ENCODE peak calls at places on chromosomes 2 and 18, in five cellular contexts. One of them, this sample, is unnamed.

GRCh38 chr2:24048662-24049484 is 668 bp upstream of the FKBP1B start:
- DNase-seq in GM12865: no peak
- DNase-seq in heart right ventricle: no peak
- DNase-seq in activated B cell treated with CpG ODN at 0.5 μM for 24 hours: no peak
- DNase-seq in adrenal gland: no peak
- DNase-seq in this sample: no peak

GRCh38 chr2:42252464-42252863 is 83.3 kb downstream of the EML4 start:
- DNase-seq in activated B cell treated with CpG ODN at 0.5 μM for 24 hours: no peak
- DNase-seq in heart right ventricle: no peak
- DNase-seq in GM12865: no peak
- DNase-seq in adrenal gland: no peak
- DNase-seq in this sample: no peak

GRCh38 chr18:37476182-37476581 is 89.4 kb downstream of the CELF4 start:
- DNase-seq in heart right ventricle: no peak
- DNase-seq in adrenal gland: no peak
- DNase-seq in GM12865: peak
- DNase-seq in activated B cell treated with CpG ODN at 0.5 μM for 24 hours: no peak
- DNase-seq in this sample: peak

GRCh38 chr2:182015334-182016109 is 29.9 kb downstream of the PPP1R1C start:
- DNase-seq in activated B cell treated with CpG ODN at 0.5 μM for 24 hours: no peak
- DNase-seq in heart right ventricle: no peak
- DNase-seq in GM12865: no peak
- DNase-seq in adrenal gland: no peak
- DNase-seq in this sample: no peak

GRCh38 chr2:207139551-207139950 is 26.2 kb downstream of the KLF7 start:
- DNase-seq in GM12865: no peak
- DNase-seq in adrenal gland: no peak
- DNase-seq in heart right ventricle: no peak
- DNase-seq in activated B cell treated with CpG ODN at 0.5 μM for 24 hours: no peak
- DNase-seq in this sample: no peak

GRCh38 chr2:9400268-9401058 is 22.9 kb downstream of the ITGB1BP1 start:
- DNase-seq in heart right ventricle: no peak
- DNase-seq in adrenal gland: no peak
- DNase-seq in GM12865: no peak
- DNase-seq in activated B cell treated with CpG ODN at 0.5 μM for 24 hours: no peak
- DNase-seq in this sample: no peak

GRCh38 chr2:99337931-99338580 is 867 bp downstream of the EIF5B start:
- DNase-seq in GM12865: peak
- DNase-seq in adrenal gland: no peak
- DNase-seq in activated B cell treated with CpG ODN at 0.5 μM for 24 hours: no peak
- DNase-seq in heart right ventricle: no peak
- DNase-seq in this sample: no peak

GRCh38 chr2:154740360-154740759 is 41.9 kb downstream of the KCNJ3 start:
- DNase-seq in heart right ventricle: no peak
- DNase-seq in adrenal gland: no peak
- DNase-seq in GM12865: no peak
- DNase-seq in activated B cell treated with CpG ODN at 0.5 μM for 24 hours: no peak
- DNase-seq in this sample: no peak

GRCh38 chr18:70419526-70419925 is 130.7 kb downstream of the SOCS6 start:
- DNase-seq in adrenal gland: no peak
- DNase-seq in heart right ventricle: no peak
- DNase-seq in GM12865: no peak
- DNase-seq in activated B cell treated with CpG ODN at 0.5 μM for 24 hours: no peak
- DNase-seq in this sample: no peak

GRCh38 chr2:138536302-138536701 is 34.7 kb downstream of the SPOPL start:
- DNase-seq in adrenal gland: no peak
- DNase-seq in GM12865: peak
- DNase-seq in heart right ventricle: no peak
- DNase-seq in activated B cell treated with CpG ODN at 0.5 μM for 24 hours: no peak
- DNase-seq in this sample: no peak

GRCh38 chr2:127400897-127401756 is 13.4 kb upstream of the MAP3K2 start:
- DNase-seq in GM12865: no peak
- DNase-seq in heart right ventricle: no peak
- DNase-seq in adrenal gland: no peak
- DNase-seq in activated B cell treated with CpG ODN at 0.5 μM for 24 hours: no peak
- DNase-seq in this sample: no peak

GRCh38 chr18:75128911-75129716 is 79.8 kb downstream of the PTGR3 start:
- DNase-seq in adrenal gland: no peak
- DNase-seq in activated B cell treated with CpG ODN at 0.5 μM for 24 hours: no peak
- DNase-seq in heart right ventricle: no peak
- DNase-seq in GM12865: no peak
- DNase-seq in this sample: peak

GRCh38 chr2:130729311-130730299 is 735 bp downstream of the GPR148 start:
- DNase-seq in activated B cell treated with CpG ODN at 0.5 μM for 24 hours: no peak
- DNase-seq in heart right ventricle: no peak
- DNase-seq in adrenal gland: no peak
- DNase-seq in GM12865: no peak
- DNase-seq in this sample: no peak

GRCh38 chr2:239559417-239560261 is 158.8 kb upstream of the HDAC4 start:
- DNase-seq in heart right ventricle: no peak
- DNase-seq in activated B cell treated with CpG ODN at 0.5 μM for 24 hours: no peak
- DNase-seq in adrenal gland: no peak
- DNase-seq in GM12865: no peak
- DNase-seq in this sample: no peak

GRCh38 chr2:222861411-222862067 is 703 bp downstream of the ACSL3 start:
- DNase-seq in heart right ventricle: peak
- DNase-seq in GM12865: peak
- DNase-seq in adrenal gland: peak
- DNase-seq in activated B cell treated with CpG ODN at 0.5 μM for 24 hours: no peak
- DNase-seq in this sample: no peak

GRCh38 chr2:159176555-159176954 is 109.9 kb downstream of the WDSUB1 start:
- DNase-seq in adrenal gland: no peak
- DNase-seq in GM12865: no peak
- DNase-seq in activated B cell treated with CpG ODN at 0.5 μM for 24 hours: no peak
- DNase-seq in heart right ventricle: no peak
- DNase-seq in this sample: no peak

GRCh38 chr2:169670215-169670651 is 24.0 kb downstream of the CFAP210 start:
- DNase-seq in heart right ventricle: no peak
- DNase-seq in activated B cell treated with CpG ODN at 0.5 μM for 24 hours: no peak
- DNase-seq in GM12865: no peak
- DNase-seq in adrenal gland: no peak
- DNase-seq in this sample: no peak

GRCh38 chr2:98896416-98896815 is 39.6 kb downstream of the CRACDL start:
- DNase-seq in activated B cell treated with CpG ODN at 0.5 μM for 24 hours: no peak
- DNase-seq in GM12865: no peak
- DNase-seq in adrenal gland: no peak
- DNase-seq in heart right ventricle: no peak
- DNase-seq in this sample: no peak

GRCh38 chr2:183063083-183063482 is 15.5 kb upstream of the DUSP19 start:
- DNase-seq in adrenal gland: no peak
- DNase-seq in heart right ventricle: no peak
- DNase-seq in GM12865: peak
- DNase-seq in activated B cell treated with CpG ODN at 0.5 μM for 24 hours: no peak
- DNase-seq in this sample: no peak

GRCh38 chr2:196177124-196177523 is 5.7 kb upstream of the STK17B start:
- DNase-seq in activated B cell treated with CpG ODN at 0.5 μM for 24 hours: no peak
- DNase-seq in heart right ventricle: no peak
- DNase-seq in adrenal gland: no peak
- DNase-seq in GM12865: no peak
- DNase-seq in this sample: no peak

GRCh38 chr2:61065706-61066688 is at the start of gene SANBR:
- DNase-seq in activated B cell treated with CpG ODN at 0.5 μM for 24 hours: peak
- DNase-seq in heart right ventricle: peak
- DNase-seq in adrenal gland: peak
- DNase-seq in GM12865: peak
- DNase-seq in this sample: peak

GRCh38 chr2:19312949-19313348 is 45.5 kb downstream of the OSR1 start:
- DNase-seq in activated B cell treated with CpG ODN at 0.5 μM for 24 hours: no peak
- DNase-seq in adrenal gland: no peak
- DNase-seq in heart right ventricle: no peak
- DNase-seq in GM12865: peak
- DNase-seq in this sample: no peak

GRCh38 chr2:14633031-14633430 is 514 bp downstream of the LRATD1 start:
- DNase-seq in GM12865: no peak
- DNase-seq in activated B cell treated with CpG ODN at 0.5 μM for 24 hours: no peak
- DNase-seq in adrenal gland: no peak
- DNase-seq in heart right ventricle: no peak
- DNase-seq in this sample: no peak

GRCh38 chr2:14633451-14634211 is 1.1 kb downstream of the LRATD1 start:
- DNase-seq in activated B cell treated with CpG ODN at 0.5 μM for 24 hours: no peak
- DNase-seq in GM12865: no peak
- DNase-seq in heart right ventricle: peak
- DNase-seq in adrenal gland: no peak
- DNase-seq in this sample: peak

GRCh38 chr2:14632133-14632936 is at the start of gene LRATD1:
- DNase-seq in activated B cell treated with CpG ODN at 0.5 μM for 24 hours: no peak
- DNase-seq in heart right ventricle: peak
- DNase-seq in adrenal gland: peak
- DNase-seq in GM12865: no peak
- DNase-seq in this sample: peak

GRCh38 chr2:14634885-14635871 is 2.7 kb downstream of the LRATD1 start:
- DNase-seq in activated B cell treated with CpG ODN at 0.5 μM for 24 hours: no peak
- DNase-seq in adrenal gland: peak
- DNase-seq in GM12865: no peak
- DNase-seq in heart right ventricle: peak
- DNase-seq in this sample: peak

DNA sequence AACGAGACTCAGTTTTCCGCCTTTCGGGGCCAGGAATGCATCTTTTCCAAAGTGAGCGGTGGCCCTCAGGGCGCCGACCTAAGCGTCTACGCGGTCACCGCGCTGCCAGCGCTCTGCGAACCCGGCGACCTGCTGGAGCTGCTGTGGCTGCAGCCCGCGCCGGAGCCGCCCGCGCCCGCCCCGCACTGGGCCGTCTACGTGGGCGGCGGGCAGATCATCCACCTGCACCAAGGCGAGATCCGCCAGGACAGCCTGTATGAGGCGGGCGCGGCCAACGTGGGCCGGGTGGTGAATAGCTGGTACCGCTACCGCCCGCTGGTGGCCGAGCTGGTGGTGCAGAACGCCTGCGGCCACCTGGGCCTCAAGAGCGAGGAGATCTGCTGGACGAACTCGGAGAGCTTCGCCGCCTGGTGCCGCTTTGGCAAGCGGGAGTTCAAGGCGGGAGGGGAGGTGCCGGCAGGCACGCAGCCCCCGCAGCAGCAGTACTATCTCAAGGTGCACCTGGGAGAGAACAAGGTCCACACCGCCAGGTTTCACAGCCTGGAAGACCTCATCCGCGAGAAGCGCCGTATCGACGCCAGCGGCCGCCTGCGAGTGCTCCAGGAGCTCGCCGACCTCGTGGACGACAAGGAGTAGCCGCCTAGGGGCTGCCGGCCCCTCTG is 1.8 kb downstream of the LRATD1 start:
- DNase-seq in heart right ventricle: peak
- DNase-seq in activated B cell treated with CpG ODN at 0.5 μM for 24 hours: no peak
- DNase-seq in GM12865: peak
- DNase-seq in adrenal gland: peak
- DNase-seq in this sample: peak
- TF ChIP-seq CTCF in heart right ventricle: peak
- TF ChIP-seq CTCF in activated B cell treated with CpG ODN at 0.5 μM for 24 hours: no peak
- TF ChIP-seq CTCF in GM12865: peak
- TF ChIP-seq CTCF in adrenal gland: peak
- TF ChIP-seq CTCF in this sample: peak

DNA sequence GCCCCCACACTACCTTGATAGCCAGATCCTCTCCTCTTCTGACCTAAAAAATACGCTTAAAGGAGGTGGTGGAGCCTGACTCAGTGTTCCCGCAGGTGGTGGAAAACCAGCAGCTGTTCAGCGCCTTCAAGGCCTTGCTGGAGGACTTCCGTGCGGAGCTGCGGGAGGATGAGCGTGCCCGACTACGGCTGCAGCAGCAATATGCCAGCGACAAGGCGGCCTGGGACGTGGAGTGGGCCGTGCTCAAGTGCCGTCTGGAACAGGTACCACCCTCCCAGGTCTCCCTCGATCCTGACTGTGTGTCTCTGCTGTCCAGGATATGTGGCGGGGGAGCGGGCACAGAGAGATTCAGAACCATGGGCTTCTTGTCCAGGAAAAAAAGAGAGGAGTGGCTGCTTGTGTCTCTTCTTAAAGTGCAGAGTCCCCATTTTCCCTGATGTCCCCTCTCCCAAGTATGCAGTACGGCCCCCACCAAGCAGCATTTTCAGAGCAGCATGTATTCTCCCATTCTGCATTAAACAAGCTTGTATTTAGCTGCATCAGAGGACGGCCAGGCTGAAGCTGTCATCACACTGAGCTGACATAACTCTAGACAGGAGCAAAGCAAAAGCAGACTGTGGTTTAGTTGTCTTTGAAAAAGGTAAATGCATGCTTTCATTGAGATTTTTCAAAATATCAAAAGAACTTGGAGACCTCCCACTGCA is 101.6 kb downstream of the MTCL1 start:
- DNase-seq in heart right ventricle: no peak
- DNase-seq in adrenal gland: no peak
- DNase-seq in GM12865: no peak
- DNase-seq in activated B cell treated with CpG ODN at 0.5 μM for 24 hours: no peak
- DNase-seq in this sample: no peak
- TF ChIP-seq CTCF in heart right ventricle: no peak
- TF ChIP-seq CTCF in adrenal gland: no peak
- TF ChIP-seq CTCF in GM12865: no peak
- TF ChIP-seq CTCF in activated B cell treated with CpG ODN at 0.5 μM for 24 hours: no peak
- TF ChIP-seq CTCF in this sample: no peak

GRCh38 chr2:75464348-75464946 is 96.3 kb downstream of the EVA1A start:
- DNase-seq in activated B cell treated with CpG ODN at 0.5 μM for 24 hours: no peak
- DNase-seq in adrenal gland: no peak
- DNase-seq in heart right ventricle: no peak
- DNase-seq in GM12865: peak
- DNase-seq in this sample: no peak

GRCh38 chr2:75465317-75465998 is 95.3 kb downstream of the EVA1A start:
- DNase-seq in heart right ventricle: no peak
- DNase-seq in adrenal gland: no peak
- DNase-seq in activated B cell treated with CpG ODN at 0.5 μM for 24 hours: no peak
- DNase-seq in GM12865: peak
- DNase-seq in this sample: no peak

GRCh38 chr2:75462714-75463113 is 98.0 kb downstream of the EVA1A start:
- DNase-seq in heart right ventricle: no peak
- DNase-seq in activated B cell treated with CpG ODN at 0.5 μM for 24 hours: no peak
- DNase-seq in adrenal gland: no peak
- DNase-seq in GM12865: no peak
- DNase-seq in this sample: no peak

GRCh38 chr2:75466708-75467311 is 93.9 kb downstream of the EVA1A start:
- DNase-seq in activated B cell treated with CpG ODN at 0.5 μM for 24 hours: peak
- DNase-seq in adrenal gland: peak
- DNase-seq in GM12865: peak
- DNase-seq in heart right ventricle: no peak
- DNase-seq in this sample: no peak
- TF ChIP-seq CTCF in activated B cell treated with CpG ODN at 0.5 μM for 24 hours: peak
- TF ChIP-seq CTCF in adrenal gland: no peak
- TF ChIP-seq CTCF in GM12865: peak
- TF ChIP-seq CTCF in heart right ventricle: no peak
- TF ChIP-seq CTCF in this sample: peak

DNA sequence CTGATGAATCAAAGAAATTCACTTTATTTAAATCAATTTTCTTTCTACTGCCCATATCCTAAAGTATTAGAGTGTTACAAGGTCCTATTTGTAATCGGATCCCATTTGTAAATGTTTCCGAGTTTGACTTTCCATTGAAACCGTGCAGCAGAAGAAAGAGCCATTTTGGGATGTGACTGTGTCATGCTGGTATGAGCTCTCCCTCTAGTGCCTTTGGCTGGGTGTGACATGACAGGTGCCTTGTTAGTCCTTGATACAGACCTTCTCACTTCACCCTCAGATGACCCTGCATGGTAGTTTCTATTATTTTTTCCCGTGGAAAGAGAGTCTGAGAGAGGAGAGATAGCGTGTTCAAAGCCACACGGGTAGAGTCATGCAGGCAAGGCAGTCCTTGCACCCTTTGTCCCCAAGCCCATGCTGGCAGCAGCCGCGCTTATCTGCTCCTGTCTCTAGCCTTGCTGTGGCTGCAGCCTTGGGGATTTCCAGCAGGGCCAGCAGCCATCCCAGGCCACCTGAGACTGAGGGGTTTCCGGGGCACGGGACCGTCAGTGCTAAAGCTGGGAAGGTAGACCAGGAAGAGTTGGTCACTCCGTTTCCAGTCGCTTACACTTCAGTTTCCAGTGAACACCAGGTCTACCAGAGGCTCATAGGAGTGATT is 21.4 kb downstream of the CHMP1B start:
- DNase-seq in GM12865: peak
- DNase-seq in adrenal gland: peak
- DNase-seq in activated B cell treated with CpG ODN at 0.5 μM for 24 hours: no peak
- DNase-seq in heart right ventricle: no peak
- DNase-seq in this sample: no peak
- TF ChIP-seq CTCF in GM12865: peak
- TF ChIP-seq CTCF in adrenal gland: peak
- TF ChIP-seq CTCF in activated B cell treated with CpG ODN at 0.5 μM for 24 hours: no peak
- TF ChIP-seq CTCF in heart right ventricle: peak
- TF ChIP-seq CTCF in this sample: no peak